ENCODE peak calls at places on chromosomes 6 and 20, in six cellular contexts. I is GM23248, Z is Karpas-422, W is astrocyte, D is keratinocyte, U is fibroblast of lung. H is an unnamed sample.

GRCh38 chr6:163432300-163432699 is 17.8 kb downstream of the QKI start:
- DNase-seq in I (no peak), Z (no peak), W (no peak), D (no peak), U (no peak), H (no peak)

GRCh38 chr20:25856256-25856884 is 159.7 kb upstream of the ZNF337 start:
- DNase-seq in I (no peak), Z (no peak), W (no peak), D (no peak), U (no peak), H (no peak)

GRCh38 chr20:37680420-37680819 is 13.4 kb upstream of the CTNNBL1 start:
- DNase-seq in I (peak; percentile 44), Z (no peak), W (no peak), D (no peak), U (peak; percentile 19), H (peak; percentile 43)

GRCh38 chr6:87483929-87484328 is 11.2 kb downstream of the SLC35A1 start:
- DNase-seq in I (peak; percentile 15), Z (peak; percentile 75), W (peak; percentile 68), D (no peak), U (peak; percentile 15), H (peak; percentile 64)

GRCh38 chr20:9407805-9408421 is 106.5 kb upstream of the LAMP5 start:
- DNase-seq in I (peak; percentile 68), Z (peak; percentile 87), W (peak; percentile 50), D (peak; percentile 21), U (peak; percentile 83), H (peak; percentile 92)

GRCh38 chr20:16821211-16822089 is 73.3 kb downstream of the OTOR start:
- DNase-seq in I (peak; percentile 67), Z (peak; percentile 81), W (peak; percentile 6), D (no peak), U (peak; percentile 48), H (peak; percentile 69)

GRCh38 chr6:57173886-57174510 is 1.9 kb downstream of the BAG2 start:
- DNase-seq in I (peak; percentile 84), Z (peak; percentile 54), W (peak; percentile 82), D (no peak), U (peak; percentile 86), H (peak; percentile 77)

GRCh38 chr6:84282566-84282965 is 55.1 kb upstream of the CEP162 start:
- DNase-seq in I (peak; percentile 75), Z (no peak), W (peak; percentile 79), D (no peak), U (peak; percentile 33), H (peak; percentile 9)

GRCh38 chr6:7332090-7332745 is 19.2 kb upstream of the SSR1 start:
- DNase-seq in I (peak; percentile 40), Z (no peak), W (no peak), D (no peak), U (no peak), H (no peak)

GRCh38 chr6:130796313-130796905 is 30.8 kb upstream of the SMLR1 start:
- DNase-seq in I (peak; percentile 46), Z (no peak), W (peak; percentile 86), D (no peak), U (peak; percentile 73), H (peak; percentile 69)

GRCh38 chr20:51258582-51259175 is 235.8 kb upstream of the KCNG1 start:
- DNase-seq in I (peak; percentile 51), Z (no peak), W (peak; percentile 58), D (peak; percentile 83), U (no peak), H (peak; percentile 61)

GRCh38 chr20:4100679-4101078 is 85.3 kb upstream of the RNF24 start:
- DNase-seq in I (peak; percentile 28), Z (no peak), W (no peak), D (no peak), U (peak; percentile 55), H (peak; percentile 42)

GRCh38 chr20:61435184-61435822 is 183.2 kb downstream of the CDH4 start:
- DNase-seq in I (no peak), Z (no peak), W (no peak), D (no peak), U (no peak), H (no peak)

GRCh38 chr6:125197795-125198269 is 44.3 kb downstream of the TPD52L1 start:
- DNase-seq in I (peak; percentile 72), Z (no peak), W (peak; percentile 64), D (no peak), U (peak; percentile 55), H (peak; percentile 13)

GRCh38 chr6:148611213-148611612 is 135.6 kb upstream of the UST start:
- DNase-seq in I (peak; percentile 94), Z (no peak), W (peak; percentile 73), D (no peak), U (peak; percentile 67), H (peak; percentile 63)

GRCh38 chr6:25882066-25882496 is 8.0 kb upstream of the SLC17A3 start:
- DNase-seq in I (no peak), Z (peak; percentile 42), W (no peak), D (no peak), U (no peak), H (no peak)

GRCh38 chr20:51494241-51495110 is 48.0 kb downstream of the NFATC2 start:
- DNase-seq in I (no peak), Z (no peak), W (no peak), D (no peak), U (no peak), H (no peak)

GRCh38 chr6:41288025-41288777 is 1.7 kb upstream of the TREM1 start:
- DNase-seq in I (peak; percentile 54), Z (no peak), W (no peak), D (no peak), U (peak; percentile 14), H (peak; percentile 71)

GRCh38 chr6:149488815-149489214 is 4.0 kb upstream of the ZC3H12D start:
- DNase-seq in I (peak; percentile 23), Z (no peak), W (no peak), D (no peak), U (peak; percentile 39), H (peak; percentile 65)

GRCh38 chr6:13859871-13860555 is 45.7 kb upstream of the MCUR1 start:
- DNase-seq in I (no peak), Z (no peak), W (no peak), D (no peak), U (no peak), H (no peak)
- H3K4me3 ChIP-seq in I (no peak overlapping the region), Z (no peak overlapping the region), W (peak overlapping the region; percentile 42), D (peak overlapping the region; percentile 23), U (peak overlapping the region; percentile 17), H (no peak overlapping the region)

GRCh38 chr6:81204741-81205140 is 547.7 kb downstream of the TENT5A start:
- DNase-seq in I (peak; percentile 53), Z (no peak), W (peak; percentile 77), D (no peak), U (peak; percentile 4), H (no peak)
- H2AFZ ChIP-seq in I (peak overlapping the region; percentile 7), Z (no peak overlapping the region), W (no peak overlapping the region), D (no peak overlapping the region), U (no peak overlapping the region), H (no peak overlapping the region)

GRCh38 chr6:143969077-143969476 is 39.0 kb downstream of the PLAGL1 start:
- DNase-seq in I (no peak), Z (no peak), W (no peak), D (no peak), U (no peak), H (no peak)

GRCh38 chr6:143964667-143965066 is 43.4 kb downstream of the PLAGL1 start:
- DNase-seq in I (no peak), Z (no peak), W (no peak), D (no peak), U (peak; percentile 55), H (no peak)

GRCh38 chr6:143965503-143966171 is 42.4 kb downstream of the PLAGL1 start:
- DNase-seq in I (peak; percentile 57), Z (no peak), W (peak; percentile 81), D (no peak), U (peak; percentile 71), H (peak; percentile 23)

GRCh38 chr6:143967861-143968498 is 40.1 kb downstream of the PLAGL1 start:
- DNase-seq in I (peak; percentile 26), Z (no peak), W (peak; percentile 13), D (no peak), U (peak; percentile 95), H (no peak)

DNA sequence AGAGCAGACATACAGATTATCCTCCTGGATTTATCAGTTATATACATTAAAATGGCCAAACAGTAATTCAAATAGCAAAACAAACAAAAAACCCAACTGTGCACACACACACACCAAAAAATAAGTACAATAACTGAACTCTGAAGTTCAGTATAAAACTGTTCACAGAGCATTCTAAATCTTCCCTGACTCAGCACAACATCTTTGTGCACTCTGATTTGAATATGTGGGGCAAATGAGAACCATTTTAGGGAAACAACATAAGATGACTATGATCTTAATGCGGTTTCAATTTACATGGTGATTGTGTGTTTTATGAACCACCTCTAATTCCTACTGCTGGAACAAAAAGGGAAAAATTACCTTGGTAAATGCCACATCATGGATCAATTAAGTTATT is 41.8 kb downstream of the PLAGL1 start:
- DNase-seq in I (no peak), Z (no peak), W (no peak), D (no peak), U (no peak), H (no peak)
- H3K4me3 ChIP-seq in I (no peak overlapping the region), Z (no peak overlapping the region), W (no peak overlapping the region), D (no peak overlapping the region), U (no peak overlapping the region), H (no peak overlapping the region)

DNA sequence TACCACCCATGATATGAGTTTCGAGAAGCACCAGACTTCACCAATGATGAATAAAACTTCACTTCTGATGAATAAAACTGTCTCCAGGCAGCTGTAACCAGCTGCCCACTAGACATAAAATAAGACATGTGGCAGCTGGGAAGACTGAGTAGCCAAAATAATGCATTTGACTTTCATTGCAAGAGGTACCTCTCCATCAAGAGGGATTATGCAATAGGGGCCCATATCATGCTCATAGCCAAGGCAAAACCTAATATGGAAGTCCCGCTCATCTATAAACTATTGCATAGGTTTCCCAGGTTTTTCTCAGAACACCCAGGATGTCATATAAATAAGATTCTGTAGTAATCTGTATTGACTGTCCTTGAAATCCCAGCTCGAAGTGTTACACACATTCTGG is 155.5 kb downstream of the SIM1 start:
- DNase-seq in I (no peak), Z (no peak), W (no peak), D (no peak), U (peak; percentile 31), H (no peak)
- H2AFZ ChIP-seq in I (no peak overlapping the region), Z (no peak overlapping the region), W (no peak overlapping the region), D (no peak overlapping the region), U (no peak overlapping the region), H (no peak overlapping the region)

GRCh38 chr20:2751868-2752630 is 48.4 kb downstream of the CPXM1 start:
- DNase-seq in I (peak; percentile 59), Z (peak; percentile 90), W (no peak), D (no peak), U (no peak), H (peak; percentile 43)
- H3K4me3 ChIP-seq in I (peak overlapping the region; percentile 62), Z (peak overlapping the region; percentile 73), W (peak overlapping the region; percentile 23), D (peak overlapping the region; percentile 18), U (peak overlapping the region; percentile 56), H (peak overlapping the region; percentile 72)

DNA sequence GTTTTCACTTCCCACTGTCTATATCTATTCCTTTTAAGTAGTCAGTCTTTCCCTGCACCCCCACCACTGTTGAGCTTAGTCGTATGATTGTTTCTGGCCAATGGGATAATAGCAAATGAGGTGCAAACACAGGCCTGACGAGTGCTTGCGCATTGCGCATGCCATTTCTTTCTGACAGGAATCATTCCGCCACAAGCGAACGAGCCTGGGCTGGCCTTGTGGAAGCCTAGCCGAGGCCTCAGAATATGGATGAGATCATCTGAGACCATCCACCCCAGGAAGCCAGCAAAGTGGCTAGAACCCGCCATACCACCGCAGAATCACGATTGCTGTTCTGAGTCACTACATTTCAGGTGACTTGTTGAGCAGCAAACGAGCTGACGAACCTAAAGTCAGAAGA is 52.2 kb upstream of the PRL start:
- DNase-seq in I (no peak), Z (no peak), W (no peak), D (no peak), U (no peak), H (no peak)
- H2AFZ ChIP-seq in I (no peak overlapping the region), Z (no peak overlapping the region), W (no peak overlapping the region), D (no peak overlapping the region), U (no peak overlapping the region), H (no peak overlapping the region)

GRCh38 chr6:104953410-104953953 is 3.4 kb upstream of the LIN28B start:
- DNase-seq in I (no peak), Z (no peak), W (no peak), D (no peak), U (no peak), H (no peak)
- H3K4me3 ChIP-seq in I (no peak overlapping the region), Z (no peak overlapping the region), W (no peak overlapping the region), D (no peak overlapping the region), U (no peak overlapping the region), H (no peak overlapping the region)